ENCODE peak calls at places on chromosomes 3 and 15, in six cellular contexts. A is esophagus squamous epithelium; N is psoas muscle; M is CD8-positive, alpha-beta T cell; D is neural progenitor cell; X is cardiac muscle cell. K is an unnamed sample.
A peak's percentile ranks its signal among the peaks of the same experiment; 100 is the strongest.

GRCh38 chr3:146374146-146374545 is 95.2 kb downstream of the PLSCR2 start:
- DNase-seq in D (no peak), X (peak; percentile 32), M (no peak), A (no peak), N (no peak), K (no peak)

GRCh38 chr3:151630938-151631417 is 102.7 kb upstream of the AADACL2 start:
- DNase-seq in D (no peak), X (peak; percentile 87), M (no peak), A (no peak), N (no peak), K (no peak)

GRCh38 chr15:92914768-92915221 is 14.7 kb downstream of the CHD2 start:
- DNase-seq in X (no peak), A (no peak), M (no peak), N (no peak), D (no peak), K (no peak)

GRCh38 chr3:185822221-185822956 is 2.5 kb downstream of the IGF2BP2 start:
- DNase-seq in M (no peak), X (peak; percentile 68), N (no peak), A (no peak), D (no peak), K (no peak)

GRCh38 chr3:89635137-89635536 is 527.7 kb downstream of the EPHA3 start:
- DNase-seq in A (no peak), M (no peak), D (no peak), X (no peak), N (no peak), K (no peak)

GRCh38 chr15:40058476-40059140 is 19.6 kb upstream of the SRP14 start:
- DNase-seq in X (peak; percentile 81), M (no peak), D (no peak), N (no peak), A (no peak), K (peak; percentile 31)

GRCh38 chr3:69203631-69204314 is 81.4 kb upstream of the LMOD3 start:
- DNase-seq in N (no peak), M (no peak), A (no peak), X (no peak), D (no peak), K (no peak)

GRCh38 chr3:146449584-146449983 is 19.8 kb downstream of the PLSCR2 start:
- DNase-seq in M (no peak), A (no peak), N (no peak), D (no peak), X (no peak), K (no peak)

GRCh38 chr3:68666409-68667193 is 265.7 kb downstream of the TAFA4 start:
- DNase-seq in D (no peak), X (no peak), N (no peak), M (no peak), A (no peak), K (no peak)

GRCh38 chr3:43009547-43009946 is 30.4 kb downstream of the GASK1A start:
- DNase-seq in D (no peak), N (no peak), A (no peak), M (no peak), X (no peak), K (no peak)

GRCh38 chr3:51819709-51820406 is 40.8 kb upstream of the IQCF6 start:
- DNase-seq in D (peak; percentile 74), X (no peak), N (no peak), A (no peak), M (no peak), K (no peak)

GRCh38 chr3:12495749-12496452 is 11.6 kb downstream of the TSEN2 start:
- DNase-seq in A (no peak), M (no peak), D (peak; percentile 31), N (no peak), X (no peak), K (no peak)

GRCh38 chr3:170049146-170050000 is 11.6 kb downstream of the GPR160 start:
- DNase-seq in X (no peak), N (peak; percentile 60), M (no peak), A (no peak), D (no peak), K (peak; percentile 58)

GRCh38 chr3:53083496-53083895 is 37.6 kb upstream of the SFMBT1 start:
- DNase-seq in X (peak; percentile 60), D (no peak), M (no peak), N (peak; percentile 69), A (no peak), K (no peak)

GRCh38 chr15:40111888-40112287 is 3.2 kb upstream of the BMF start:
- DNase-seq in D (peak; percentile 84), M (no peak), A (no peak), N (no peak), X (no peak), K (no peak)

GRCh38 chr15:33742807-33743206 is 225.5 kb upstream of the CHRM5 start:
- DNase-seq in X (peak; percentile 44), A (no peak), N (no peak), D (no peak), M (no peak), K (no peak)

GRCh38 chr3:72152551-72153476 is 367.9 kb upstream of the PROK2 start:
- DNase-seq in A (no peak), X (peak; percentile 92), N (peak; percentile 80), D (no peak), M (no peak), K (peak; percentile 62)

GRCh38 chr3:71514621-71515020 is 68.9 kb downstream of the FOXP1 start:
- DNase-seq in D (no peak), N (no peak), A (no peak), M (no peak), X (no peak), K (no peak)

GRCh38 chr3:22159004-22159695 is 408.1 kb upstream of the ZNF385D start:
- DNase-seq in D (no peak), M (no peak), N (no peak), A (no peak), X (no peak), K (no peak)

GRCh38 chr3:60017631-60018030 is 967.8 kb upstream of the CFAP20DC start:
- DNase-seq in M (peak; percentile 34), X (no peak), A (no peak), D (no peak), N (no peak), K (no peak)

GRCh38 chr15:71226536-71227455 is 111.5 kb downstream of the THSD4 start:
- DNase-seq in N (no peak), D (no peak), A (no peak), X (no peak), M (no peak), K (no peak)

GRCh38 chr15:69531302-69532027 is 78.8 kb downstream of the RPLP1 start:
- DNase-seq in A (no peak), N (no peak), D (peak; percentile 73), X (no peak), M (no peak), K (no peak)

GRCh38 chr3:40951636-40952035 is 247.7 kb upstream of the CTNNB1 start:
- DNase-seq in X (peak; percentile 86), N (no peak), D (no peak), M (no peak), A (no peak), K (no peak)

GRCh38 chr3:156187146-156187769 is 66.9 kb downstream of the KCNAB1 start:
- DNase-seq in M (no peak), A (no peak), D (no peak), N (no peak), X (peak; percentile 26), K (no peak)

GRCh38 chr3:72274511-72275295 is 489.8 kb upstream of the PROK2 start:
- DNase-seq in X (peak; percentile 93), N (no peak), M (no peak), A (no peak), D (no peak), K (peak; percentile 65)

GRCh38 chr3:188217011-188217463 is 63.1 kb downstream of the LPP start:
- DNase-seq in D (no peak), X (no peak), N (no peak), A (no peak), M (no peak), K (no peak)

GRCh38 chr3:187739561-187740445 is 5.5 kb downstream of the BCL6 start:
- DNase-seq in D (peak; percentile 89), X (peak; percentile 96), N (peak; percentile 94), M (peak; percentile 73), A (peak; percentile 34), K (peak; percentile 86)

GRCh38 chr3:154728285-154728684 is 298.3 kb upstream of the GPR149 start:
- DNase-seq in D (no peak), A (no peak), M (no peak), X (no peak), N (no peak), K (no peak)

GRCh38 chr15:90154861-90155626 is 46.1 kb upstream of the SEMA4B start:
- DNase-seq in D (no peak), M (no peak), A (no peak), X (peak; percentile 79), N (no peak), K (peak; percentile 41)

GRCh38 chr3:63514678-63515077 is 137.8 kb upstream of the SNTN start:
- DNase-seq in X (no peak), N (no peak), A (no peak), M (no peak), D (no peak), K (no peak)

GRCh38 chr15:73870700-73871408 is 2.5 kb upstream of the TBC1D21 start:
- DNase-seq in A (no peak), N (peak; percentile 72), M (no peak), D (no peak), X (peak; percentile 89), K (no peak)
- H3K36me3 ChIP-seq in A (no peaks in the 10 kb centered on the region), N (no peaks in the 10 kb centered on the region), M (no peaks in the 10 kb centered on the region), D (no peaks in the 10 kb centered on the region), X (no peaks in the 10 kb centered on the region), K (no peaks in the 10 kb centered on the region)

GRCh38 chr3:24367681-24368264 is 126.9 kb downstream of the THRB start:
- DNase-seq in D (peak; percentile 22), M (no peak), X (no peak), N (no peak), A (no peak), K (no peak)
- H3K4me1 ChIP-seq in D (peaks cover 10% of the 10 kb centered on the region), M (no peaks in the 10 kb centered on the region), X (no peaks in the 10 kb centered on the region), N (peaks cover 25% of the 10 kb centered on the region), A (no peaks in the 10 kb centered on the region), K (no peaks in the 10 kb centered on the region)

DNA sequence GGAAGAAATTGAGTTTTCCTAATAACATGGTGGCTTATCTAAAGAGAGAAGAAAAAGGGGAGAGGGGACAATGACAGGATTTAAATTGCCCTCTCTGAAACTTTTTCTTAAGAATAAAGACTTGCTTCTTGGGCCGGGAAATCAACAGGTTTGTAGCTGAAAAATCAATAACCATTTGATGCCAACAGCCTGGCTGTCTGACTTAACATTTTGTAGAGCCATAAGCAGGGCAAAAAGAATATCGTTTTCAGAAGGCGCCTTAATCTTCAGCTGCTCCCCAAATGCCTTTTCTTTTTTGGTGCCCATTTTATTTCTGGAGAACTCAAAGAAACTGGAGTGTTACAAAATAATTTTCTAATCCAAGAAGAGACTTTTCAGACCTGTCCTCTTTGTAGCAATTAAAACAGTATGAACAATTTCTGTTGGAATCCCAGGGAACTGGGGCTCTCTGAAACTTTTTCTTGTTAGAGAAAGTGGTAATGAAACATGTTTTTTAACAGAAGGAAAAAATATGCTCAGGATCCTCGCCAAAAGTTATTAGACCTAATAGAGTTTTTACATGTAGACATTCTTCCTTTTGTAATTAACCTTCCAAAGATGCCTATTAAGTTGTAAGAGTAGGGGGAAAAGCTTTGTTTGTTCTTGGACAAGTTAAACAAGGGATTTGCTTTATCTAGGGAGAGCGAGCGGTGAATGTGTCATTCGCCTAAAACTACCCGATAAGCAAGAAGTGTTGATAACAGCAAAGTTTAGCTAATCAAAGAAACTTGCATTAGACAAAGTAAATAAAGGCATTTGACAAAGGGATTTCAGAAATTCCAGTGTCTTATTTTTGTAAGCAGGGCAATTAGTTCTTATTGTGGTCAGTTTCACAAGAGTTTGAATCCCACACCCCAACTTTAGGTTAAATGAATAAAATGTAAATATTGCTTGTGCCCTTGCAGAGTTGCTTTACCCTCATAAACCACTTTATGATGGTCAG is 2.2 kb downstream of the RARB start:
- DNase-seq in A (no peak), X (peak; percentile 58), M (no peak), D (no peak), N (no peak), K (no peak)
- H3K4me3 ChIP-seq in A (peak overlapping the region; percentile 57), X (peak overlapping the region; percentile 81), M (no peak overlapping the region), D (no peak overlapping the region), N (peak overlapping the region; percentile 73), K (peak overlapping the region; percentile 47)

GRCh38 chr3:15436246-15436645 is 8.8 kb downstream of the EAF1 start:
- DNase-seq in M (no peak), X (no peak), D (no peak), A (no peak), N (no peak), K (no peak)
- H3K36me3 ChIP-seq in M (peaks cover 44% of the 10 kb centered on the region), X (peaks cover 70% of the 10 kb centered on the region), D (peaks cover 2% of the 10 kb centered on the region), A (peaks cover 22% of the 10 kb centered on the region), N (peaks cover 100% of the 10 kb centered on the region), K (peaks cover 100% of the 10 kb centered on the region)

K was measured in left lung.